ENCODE peak calls at places on chromosomes 12 and 14, in six cellular contexts. L is IMR-90, D is A549, V is spleen, B is heart left ventricle, A is left ventricle myocardium inferior. N is an unnamed sample. For H3K9me3, the result is how much of the 10 kb centered on the place peaks cover.

GRCh38 chr14:46651526-46652144 is at the start of gene RPL10L:
- DNase-seq in A (no peak), L (no peak), B (no peak), V (peak), D (no peak), N (no peak)

GRCh38 chr14:61177279-61178225 is 103.6 kb downstream of the TMEM30B start:
- DNase-seq in B (no peak), V (no peak), A (no peak), D (no peak), L (peak), N (no peak)

GRCh38 chr12:113559466-113559865 is 87.8 kb upstream of the LHX5 start:
- DNase-seq in D (no peak), L (no peak), B (no peak), V (no peak), A (no peak), N (no peak)

GRCh38 chr14:68293404-68293803 is 473.8 kb downstream of the RAD51B start:
- DNase-seq in L (no peak), A (no peak), B (no peak), D (no peak), V (peak), N (no peak)

GRCh38 chr12:11765817-11766794 is 116.6 kb downstream of the ETV6 start:
- DNase-seq in D (no peak), L (peak), B (peak), V (peak), A (no peak), N (peak)

GRCh38 chr12:8030189-8030588 is 2.3 kb upstream of the FOXJ2 start:
- DNase-seq in V (no peak), L (no peak), D (no peak), B (no peak), A (no peak), N (no peak)

GRCh38 chr12:19166956-19167355 is 37.4 kb downstream of the PLEKHA5 start:
- DNase-seq in A (no peak), L (no peak), V (no peak), B (no peak), D (no peak), N (no peak)

GRCh38 chr12:108515916-108516315 is 839 bp downstream of the FICD start:
- DNase-seq in V (peak), A (no peak), D (no peak), L (no peak), B (no peak), N (no peak)

GRCh38 chr12:131138638-131139362 is 185.1 kb downstream of the ADGRD1 start:
- DNase-seq in B (no peak), A (no peak), V (peak), L (no peak), D (no peak), N (no peak)

GRCh38 chr14:94617366-94617941 is 5.3 kb downstream of the SERPINA3 start:
- DNase-seq in B (no peak), A (no peak), V (no peak), L (no peak), D (no peak), N (no peak)

GRCh38 chr14:105086833-105087307 is 21.6 kb upstream of the GPR132 start:
- DNase-seq in A (peak), L (peak), B (peak), D (peak), V (peak), N (no peak)

GRCh38 chr14:65231286-65231980 is 129.1 kb upstream of the MAX start:
- DNase-seq in D (no peak), L (no peak), B (no peak), A (no peak), V (peak), N (no peak)

GRCh38 chr14:98721061-98721460 is 550.9 kb downstream of the BCL11B start:
- DNase-seq in B (no peak), D (no peak), V (no peak), L (no peak), A (no peak), N (no peak)

GRCh38 chr14:36604757-36605505 is 22.5 kb upstream of the NKX2-8 start:
- DNase-seq in D (peak), B (peak), L (peak), V (no peak), A (no peak), N (peak)

GRCh38 chr14:102320033-102320660 is 601 bp downstream of the ZNF839 start:
- DNase-seq in B (peak), A (peak), D (peak), L (peak), V (peak), N (no peak)

DNA sequence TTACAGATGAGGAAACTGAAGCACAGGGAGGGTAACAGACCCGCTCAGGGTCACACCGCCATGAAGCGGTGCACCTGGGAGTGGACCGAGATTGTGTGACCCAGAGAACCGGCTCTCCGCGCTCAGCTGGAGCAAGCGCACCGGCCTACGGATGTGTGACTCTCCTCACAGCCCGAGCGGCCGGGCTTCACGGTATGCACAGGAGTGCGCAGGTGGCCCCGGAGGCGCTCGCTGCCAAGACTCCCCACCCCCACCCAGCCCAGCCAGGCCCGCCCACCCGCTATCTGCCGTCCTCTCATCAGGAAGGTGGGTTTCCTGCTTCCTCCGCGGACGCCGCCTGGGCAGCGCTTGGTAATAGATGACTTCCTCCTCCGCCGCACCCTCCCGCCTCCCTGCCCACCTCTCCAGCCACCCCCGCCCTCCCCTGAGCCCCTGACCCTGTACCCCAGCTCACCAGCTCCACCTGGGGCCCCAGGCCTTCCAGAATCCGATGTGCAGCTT is 110.7 kb downstream of the NCOR2 start:
- DNase-seq in D (no peak), V (peak), A (peak), B (no peak), L (no peak), N (no peak)
- H3K4me3 ChIP-seq in D (no peak), V (peak), A (peak), B (peak), L (no peak), N (no peak)

GRCh38 chr12:38166225-38166624 is 150.3 kb upstream of the ALG10B start:
- DNase-seq in L (no peak), V (no peak), A (no peak), B (no peak), D (no peak), N (no peak)

GRCh38 chr12:38162708-38163441 is 153.7 kb upstream of the ALG10B start:
- DNase-seq in D (no peak), B (no peak), A (no peak), V (peak), L (no peak), N (no peak)

GRCh38 chr12:38162013-38162412 is 154.6 kb upstream of the ALG10B start:
- DNase-seq in B (no peak), A (no peak), L (no peak), V (peak), D (no peak), N (no peak)

GRCh38 chr12:38161123-38162000 is 155.2 kb upstream of the ALG10B start:
- DNase-seq in B (no peak), L (no peak), V (peak), A (no peak), D (no peak), N (no peak)

GRCh38 chr12:38163442-38163801 is 153.2 kb upstream of the ALG10B start:
- DNase-seq in L (no peak), B (no peak), D (no peak), V (peak), A (no peak), N (no peak)
- H3K9me3 ChIP-seq in L (under half), B (under half), D (under half), V (under half), A (under half), N (half or more)

GRCh38 chr12:65613692-65614091 is 210.6 kb upstream of the HMGA2 start:
- DNase-seq in B (no peak), D (no peak), A (no peak), L (peak), V (no peak), N (no peak)
- TF ChIP-seq CTCF in B (no peak), D (no peak), A (no peak), L (no peak), V (no peak), N (no peak)

GRCh38 chr12:2833810-2834209 is 1.0 kb downstream of the NRIP2 start:
- DNase-seq in D (no peak), A (no peak), V (no peak), B (peak), L (no peak), N (no peak)

GRCh38 chr12:2833327-2833726 is 1.5 kb downstream of the NRIP2 start:
- DNase-seq in D (no peak), A (no peak), L (no peak), V (no peak), B (no peak), N (no peak)

GRCh38 chr12:2836004-2836403 is 1.2 kb upstream of the NRIP2 start:
- DNase-seq in V (no peak), B (no peak), A (no peak), L (no peak), D (no peak), N (no peak)

GRCh38 chr12:2836576-2836975 is 1.7 kb upstream of the NRIP2 start:
- DNase-seq in B (no peak), L (no peak), D (no peak), A (no peak), V (no peak), N (no peak)

GRCh38 chr12:2834581-2835491 is at the start of gene NRIP2:
- DNase-seq in A (no peak), B (peak), L (peak), D (no peak), V (no peak), N (no peak)
- H3K4me3 ChIP-seq in A (peak), B (peak), L (no peak), D (no peak), V (peak), N (peak)

DNA sequence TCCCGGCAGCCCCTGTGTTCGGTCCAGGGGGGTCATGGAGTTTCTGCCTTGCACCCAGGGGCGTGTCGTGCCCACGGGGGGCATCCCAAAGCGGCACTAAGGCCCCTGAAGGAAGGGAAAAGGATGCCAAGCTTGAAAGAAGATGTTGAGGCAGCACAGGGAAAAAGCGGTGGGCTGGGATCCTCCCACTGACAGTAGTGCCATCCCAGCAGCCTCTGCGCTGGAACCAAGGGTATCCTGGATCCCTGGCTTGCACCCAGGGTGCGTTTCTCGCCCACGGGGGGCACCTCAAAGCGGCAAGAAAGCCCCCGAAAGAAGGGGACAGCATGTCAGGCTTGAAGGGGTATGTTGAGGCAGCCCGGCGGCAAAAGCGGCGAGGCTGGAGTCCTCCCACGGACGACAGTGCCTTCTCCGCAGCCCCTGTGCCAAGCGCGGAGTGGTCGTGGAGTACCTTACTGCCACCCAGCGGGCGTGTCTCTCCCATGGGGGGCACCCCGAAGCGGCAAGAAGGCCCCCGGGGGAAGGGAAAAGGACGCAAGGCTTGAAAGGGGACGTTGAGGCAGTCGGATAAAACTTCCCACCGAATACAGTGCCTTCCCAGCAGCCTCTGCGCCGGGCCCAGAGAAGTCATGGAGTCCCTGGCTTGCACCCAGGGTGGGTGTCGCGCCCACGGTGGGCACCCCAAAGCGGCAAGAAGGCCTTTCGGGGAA is 164.4 kb upstream of the ALG10B start:
- DNase-seq in V (no peak), L (no peak), D (no peak), B (no peak), A (no peak), N (no peak)
- H3K9me3 ChIP-seq in V (under half), L (half or more), D (under half), B (under half), A (under half), N (half or more)

DNA sequence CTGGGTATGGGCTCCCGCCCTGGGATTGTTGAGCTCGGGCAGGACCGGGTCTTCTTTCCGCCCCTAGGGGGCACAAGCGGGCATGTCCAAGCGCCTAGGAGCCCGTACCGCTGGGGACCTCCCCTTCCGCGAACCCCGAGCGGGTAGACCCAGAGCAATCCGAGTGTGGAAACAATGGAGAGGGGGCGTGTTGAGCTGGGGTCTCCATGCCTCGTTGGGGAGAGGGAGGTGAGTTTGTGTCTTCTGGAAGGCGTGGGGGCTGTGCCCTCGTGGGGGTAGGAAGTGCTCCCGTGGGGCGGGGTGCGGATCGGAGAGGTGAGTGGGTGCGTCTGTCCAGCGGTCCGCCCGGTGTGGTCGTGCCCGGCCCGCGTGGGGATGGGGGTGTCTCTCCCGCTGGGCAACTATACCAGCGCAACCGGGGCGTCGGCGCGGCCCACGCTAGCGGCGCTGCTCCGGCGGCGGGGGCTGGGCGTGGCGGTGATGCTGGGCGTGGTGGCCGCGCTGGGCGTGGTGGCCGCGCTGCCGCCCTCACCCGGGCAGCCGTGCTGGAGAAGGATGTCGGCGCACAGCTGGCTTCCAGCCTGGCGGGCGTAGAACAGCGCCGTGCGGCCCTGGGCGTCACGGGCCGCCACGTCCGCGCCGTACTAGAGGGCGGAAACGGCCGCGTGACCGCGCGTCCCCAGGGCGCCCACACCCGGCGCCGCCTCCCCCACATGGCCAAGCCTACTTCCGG is 12.2 kb downstream of the AGAP2 start:
- DNase-seq in A (peak), V (peak), L (peak), D (peak), B (peak), N (peak)
- TF ChIP-seq CTCF in A (peak), V (peak), L (peak), D (peak), B (peak), N (peak)